ENCODE peak calls at places on chromosomes 13 and 19, in six cellular contexts. I, P, V, N, D and X are unnamed samples.

GRCh38 chr13:102227696-102228095 is 174.2 kb downstream of the FGF14 start:
- DNase-seq in I (peak; percentile 60), P (no peak), V (no peak), N (no peak), D (no peak), X (no peak)

GRCh38 chr19:58543826-58544590 is at the start of gene TRIM28:
- DNase-seq in I (peak; percentile 99), P (peak; percentile 98), V (peak; percentile 98), N (peak; percentile 100), D (peak; percentile 99), X (peak; percentile 99)

GRCh38 chr19:49678970-49679831 is 2.1 kb downstream of the PRMT1 start:
- DNase-seq in I (no peak), P (no peak), V (no peak), N (no peak), D (no peak), X (no peak)

GRCh38 chr13:62510906-62511655 is 1095.4 kb upstream of the PCDH20 start:
- DNase-seq in I (peak; percentile 4), P (peak; percentile 74), V (no peak), N (no peak), D (no peak), X (no peak)

GRCh38 chr19:570315-570714 is 2.1 kb upstream of the BSG start:
- DNase-seq in I (no peak), P (no peak), V (no peak), N (peak; percentile 73), D (no peak), X (no peak)

GRCh38 chr13:31588331-31588730 is 151.0 kb upstream of the RXFP2 start:
- DNase-seq in I (no peak), P (no peak), V (no peak), N (no peak), D (no peak), X (no peak)

GRCh38 chr19:12484371-12485322 is at the start of gene ZNF709:
- DNase-seq in I (peak; percentile 79), P (peak; percentile 97), V (peak; percentile 91), N (peak; percentile 95), D (peak; percentile 85), X (peak; percentile 71)

GRCh38 chr13:73411067-73411809 is 352.4 kb downstream of the KLF5 start:
- DNase-seq in I (no peak), P (no peak), V (no peak), N (no peak), D (no peak), X (no peak)

GRCh38 chr13:32426981-32427851 is 714 bp downstream of the N4BP2L1 start:
- DNase-seq in I (no peak), P (peak; percentile 91), V (peak; percentile 34), N (peak; percentile 80), D (no peak), X (peak; percentile 17)

GRCh38 chr13:92976657-92977056 is 249.9 kb upstream of the GPC6 start:
- DNase-seq in I (no peak), P (no peak), V (no peak), N (no peak), D (no peak), X (no peak)

GRCh38 chr19:14089662-14090508 is 666 bp downstream of the SAMD1 start:
- DNase-seq in I (peak; percentile 64), P (peak; percentile 71), V (peak; percentile 58), N (peak; percentile 85), D (peak; percentile 67), X (peak; percentile 72)

GRCh38 chr13:50810998-50811397 is 32.5 kb downstream of the DLEU7 start:
- DNase-seq in I (no peak), P (no peak), V (no peak), N (no peak), D (no peak), X (no peak)

GRCh38 chr19:56146904-56147303 is 5.8 kb downstream of the ZNF444 start:
- DNase-seq in I (no peak), P (no peak), V (no peak), N (no peak), D (no peak), X (no peak)

GRCh38 chr19:5926641-5927438 is 12.8 kb downstream of the CAPS start:
- DNase-seq in I (peak; percentile 64), P (no peak), V (peak; percentile 58), N (peak; percentile 83), D (no peak), X (peak; percentile 97)

GRCh38 chr19:35116085-35116801 is 620 bp downstream of the FXYD3 start:
- DNase-seq in I (no peak), P (no peak), V (no peak), N (no peak), D (no peak), X (no peak)

GRCh38 chr13:101838305-101838835 is 385.9 kb downstream of the ITGBL1 start:
- DNase-seq in I (peak; percentile 58), P (no peak), V (no peak), N (no peak), D (no peak), X (no peak)

GRCh38 chr13:71621152-71622124 is 245.6 kb downstream of the DACH1 start:
- DNase-seq in I (no peak), P (peak; percentile 6), V (no peak), N (peak; percentile 42), D (no peak), X (no peak)

GRCh38 chr13:104326523-104326922 is 1260.3 kb upstream of the SLC10A2 start:
- DNase-seq in I (no peak), P (no peak), V (no peak), N (no peak), D (no peak), X (no peak)

GRCh38 chr19:12974301-12975220 is 5.2 kb downstream of the DAND5 start:
- DNase-seq in I (no peak), P (no peak), V (no peak), N (peak; percentile 78), D (no peak), X (no peak)

GRCh38 chr19:5673752-5674151 is 6.6 kb downstream of the MICOS13 start:
- DNase-seq in I (no peak), P (no peak), V (no peak), N (no peak), D (no peak), X (no peak)

GRCh38 chr13:77330009-77330471 is 3.1 kb upstream of the MYCBP2 start:
- DNase-seq in I (peak; percentile 44), P (no peak), V (no peak), N (no peak), D (no peak), X (no peak)

GRCh38 chr19:40697007-40697406 is 6.6 kb upstream of the NUMBL start:
- DNase-seq in I (no peak), P (no peak), V (no peak), N (no peak), D (no peak), X (no peak)

GRCh38 chr19:41000310-41000737 is 9.2 kb downstream of the CYP2B6 start:
- DNase-seq in I (no peak), P (no peak), V (no peak), N (no peak), D (peak; percentile 4), X (no peak)

GRCh38 chr13:82938644-82939043 is 943.6 kb downstream of the SLITRK1 start:
- DNase-seq in I (no peak), P (no peak), V (no peak), N (no peak), D (no peak), X (no peak)

GRCh38 chr19:49114630-49115363 is 627 bp downstream of the LIN7B start:
- DNase-seq in I (peak; percentile 46), P (peak; percentile 88), V (peak; percentile 70), N (peak; percentile 72), D (peak; percentile 54), X (peak; percentile 58)

GRCh38 chr19:7783991-7784421 is 21.0 kb downstream of the CLEC4M start:
- DNase-seq in I (peak; percentile 53), P (peak; percentile 46), V (no peak), N (no peak), D (peak; percentile 55), X (peak; percentile 23)

DNA sequence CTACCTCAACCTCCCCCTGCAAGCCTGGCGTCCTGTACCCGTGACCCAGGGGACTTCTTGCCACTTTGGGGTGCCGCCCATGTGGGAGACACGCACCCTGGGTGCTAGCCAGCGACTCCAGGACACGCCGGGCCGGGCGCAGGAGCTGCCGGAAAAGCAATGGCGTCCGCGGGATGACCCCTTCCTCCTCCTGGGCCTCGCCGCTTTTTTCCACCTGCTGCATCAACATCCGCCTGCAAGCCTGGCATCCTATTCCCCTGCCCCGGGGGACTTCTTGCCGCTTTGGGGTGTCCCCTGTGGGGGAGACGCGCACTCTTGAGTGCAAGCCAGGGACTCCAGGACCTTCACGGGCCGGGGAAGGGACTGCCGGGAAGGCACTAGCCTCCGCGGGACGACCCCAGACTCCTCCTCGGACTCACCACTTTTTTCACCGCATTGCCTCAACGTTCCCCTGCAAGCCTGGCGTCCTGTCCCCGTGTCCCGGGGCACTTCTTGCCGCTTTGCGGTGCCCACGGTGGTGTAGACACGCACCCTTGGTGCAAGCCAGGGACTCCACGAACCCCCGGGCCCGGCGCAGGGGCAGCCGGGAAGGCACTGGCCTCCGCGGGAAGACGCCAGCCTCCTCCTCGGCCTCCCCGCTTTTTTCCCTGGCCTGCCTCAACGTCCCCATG is 237.8 kb downstream of the TUBA3C start:
- DNase-seq in I (no peak), P (no peak), V (no peak), N (no peak), D (no peak), X (no peak)
- H3K4me3 ChIP-seq in I (no peak overlapping the region), P (no peak overlapping the region), V (no peak overlapping the region), N (no peak overlapping the region), D (no peak overlapping the region), X (no peak overlapping the region)

GRCh38 chr19:16088351-16088984 is 12.2 kb downstream of the TPM4 start:
- DNase-seq in I (peak; percentile 69), P (no peak), V (no peak), N (no peak), D (peak; percentile 76), X (no peak)
- TF ChIP-seq CTCF in I (no peak), P (no peak), V (no peak), N (no peak), D (peak; percentile 18), X (peak; percentile 38)

GRCh38 chr13:99354371-99354951 is 47.3 kb upstream of the GPR183 start:
- DNase-seq in I (no peak), P (no peak), V (no peak), N (no peak), D (no peak), X (peak; percentile 21)
- H3K4me3 ChIP-seq in I (no peak overlapping the region), P (no peak overlapping the region), V (no peak overlapping the region), N (no peak overlapping the region), D (no peak overlapping the region), X (no peak overlapping the region)

GRCh38 chr19:16185123-16185924 is at the start of gene FAM32A:
- DNase-seq in I (peak; percentile 99), P (peak; percentile 98), V (peak; percentile 99), N (peak; percentile 96), D (peak; percentile 99), X (peak; percentile 99)
- TF ChIP-seq CTCF in I (no peak), P (peak; percentile 57), V (peak; percentile 53), N (no peak), D (no peak), X (peak; percentile 50)

DNA sequence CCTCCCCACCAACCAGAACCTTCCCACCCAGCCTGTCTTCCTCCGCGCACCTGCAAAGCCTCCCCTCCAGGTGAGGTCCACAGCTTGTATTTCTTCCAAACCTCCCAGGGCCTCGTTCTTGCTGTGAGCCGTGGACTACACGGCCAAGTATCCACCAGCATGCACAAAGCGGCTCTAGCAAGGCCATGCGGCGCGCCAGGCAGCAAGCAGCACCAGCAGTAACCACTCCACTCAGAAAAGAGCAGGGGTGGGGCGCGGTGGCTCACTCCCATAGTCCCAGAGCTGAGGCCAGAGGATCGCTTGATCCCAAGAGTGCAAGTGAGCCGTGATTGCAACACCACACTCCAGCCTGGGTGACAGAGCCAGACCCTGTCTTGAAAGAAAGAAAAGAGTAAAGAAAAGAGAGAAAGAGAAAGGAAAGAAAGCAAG is 4.7 kb downstream of the CCDC8 start:
- DNase-seq in I (peak; percentile 85), P (no peak), V (peak; percentile 84), N (no peak), D (peak; percentile 62), X (peak; percentile 48)
- H3K4me3 ChIP-seq in I (peak overlapping the region; percentile 34), P (peak overlapping the region; percentile 67), V (peak overlapping the region; percentile 50), N (no peak overlapping the region), D (no peak overlapping the region), X (no peak overlapping the region)

GRCh38 chr13:36815069-36815468 is 4.0 kb upstream of the RFXAP start:
- DNase-seq in I (peak; percentile 8), P (peak; percentile 51), V (no peak), N (peak; percentile 24), D (no peak), X (no peak)
- TF ChIP-seq CTCF in I (peak; percentile 19), P (peak; percentile 48), V (peak; percentile 13), N (peak; percentile 46), D (peak; percentile 25), X (peak; percentile 51)